ENCODE peak calls at places on chromosome 3, in six cellular contexts. C, Z, T, W, M and V are unnamed samples.

GRCh38 chr3:58604031-58604430 is 26.8 kb upstream of the FAM107A start:
- DNase-seq in W (no peak), C (no peak), T (no peak), M (no peak), Z (no peak), V (no peak)

GRCh38 chr3:171356251-171356650 is 104.0 kb downstream of the TNIK start:
- DNase-seq in M (no peak), T (no peak), Z (no peak), C (no peak), W (no peak), V (no peak)

GRCh38 chr3:161559177-161559998 is 62.8 kb downstream of the OTOL1 start:
- DNase-seq in W (no peak), M (no peak), C (peak), T (peak), Z (no peak), V (peak)

GRCh38 chr3:151843275-151843674 is 29.4 kb downstream of the AADAC start:
- DNase-seq in M (no peak), Z (no peak), T (no peak), W (no peak), C (no peak), V (no peak)

GRCh38 chr3:112464264-112464663 is 35.0 kb downstream of the BTLA start:
- DNase-seq in Z (no peak), W (no peak), T (peak), M (no peak), C (peak), V (peak)

GRCh38 chr3:102979682-102980378 is 545.0 kb downstream of the ZPLD1 start:
- DNase-seq in Z (peak), W (no peak), C (no peak), M (peak), T (no peak), V (no peak)

GRCh38 chr3:31614162-31614921 is 81.6 kb downstream of the STT3B start:
- DNase-seq in C (no peak), M (no peak), Z (no peak), W (no peak), T (no peak), V (no peak)

GRCh38 chr3:161343540-161343939 is 27.8 kb downstream of the SPTSSB start:
- DNase-seq in T (no peak), W (no peak), Z (no peak), M (no peak), C (no peak), V (no peak)

GRCh38 chr3:53269888-53270880 is 14.4 kb upstream of the TKT start:
- DNase-seq in W (peak), C (no peak), M (peak), T (peak), Z (peak), V (peak)

GRCh38 chr3:50347187-50347813 is 1.8 kb upstream of the ZMYND10 start:
- DNase-seq in C (peak), Z (no peak), M (peak), T (no peak), W (no peak), V (peak)

DNA sequence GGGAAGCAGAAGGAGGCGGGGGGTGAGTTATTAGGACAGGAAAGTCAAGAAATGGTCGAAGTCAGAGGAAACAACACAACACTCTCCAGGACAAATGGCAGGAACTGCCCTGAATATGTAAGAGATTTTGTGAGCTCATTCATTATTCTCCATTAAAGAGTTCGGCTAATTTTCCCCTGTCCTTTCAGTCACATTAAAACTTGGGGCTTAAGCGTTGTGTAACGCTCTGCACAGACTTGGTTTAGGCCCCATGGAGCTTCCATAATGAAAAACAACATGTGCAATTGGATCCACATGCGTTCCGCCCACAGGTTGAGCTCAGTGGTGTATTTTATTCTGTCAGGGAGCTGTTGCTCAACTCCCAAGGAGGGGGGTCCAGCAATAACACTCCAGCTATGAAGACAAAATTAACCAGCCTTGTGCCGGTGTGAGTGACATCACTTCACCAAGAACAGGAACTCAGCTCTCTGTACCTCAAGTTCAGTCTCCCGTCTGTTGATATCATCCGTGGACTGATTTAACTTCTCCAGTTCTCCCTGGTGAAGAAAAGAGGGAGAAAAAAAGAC is 2.3 kb downstream of the SH3BP5 start:
- DNase-seq in T (no peak), M (peak), Z (peak), W (no peak), C (no peak), V (peak)
- H3K4me3 ChIP-seq in T (no peak), M (no peak), Z (peak), W (no peak), C (peak), V (peak)

GRCh38 chr3:2099028-2099671 is 484 bp downstream of the CNTN4 start:
- DNase-seq in M (no peak), Z (peak), C (no peak), W (peak), T (no peak), V (no peak)
- H3K4me3 ChIP-seq in M (peak), Z (peak), C (no peak), W (peak), T (no peak), V (no peak)

DNA sequence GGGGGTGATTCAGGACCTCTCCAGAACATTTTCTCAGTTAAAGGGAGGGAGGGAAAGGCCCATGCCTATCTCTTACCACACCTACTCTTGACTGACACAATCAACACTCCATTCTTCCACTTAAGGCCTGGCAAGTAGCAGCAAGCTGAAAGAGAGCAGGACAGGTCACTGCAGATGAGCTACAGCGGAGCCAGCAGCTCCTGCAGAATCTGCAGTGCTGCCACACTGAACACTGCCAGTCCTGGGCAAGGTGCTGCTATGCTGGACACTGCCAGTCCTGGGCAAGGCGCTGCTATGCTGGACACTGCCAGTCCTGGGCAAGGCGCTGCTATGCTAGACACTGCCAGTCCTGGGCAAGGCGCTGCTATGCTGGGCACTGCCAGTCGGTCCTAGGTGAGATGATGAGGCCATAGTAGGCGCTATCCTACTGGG is 143.7 kb downstream of the MYLK start:
- DNase-seq in M (peak), Z (no peak), T (no peak), W (no peak), C (no peak), V (no peak)
- H3K4me3 ChIP-seq in M (no peak), Z (no peak), T (no peak), W (no peak), C (no peak), V (no peak)

DNA sequence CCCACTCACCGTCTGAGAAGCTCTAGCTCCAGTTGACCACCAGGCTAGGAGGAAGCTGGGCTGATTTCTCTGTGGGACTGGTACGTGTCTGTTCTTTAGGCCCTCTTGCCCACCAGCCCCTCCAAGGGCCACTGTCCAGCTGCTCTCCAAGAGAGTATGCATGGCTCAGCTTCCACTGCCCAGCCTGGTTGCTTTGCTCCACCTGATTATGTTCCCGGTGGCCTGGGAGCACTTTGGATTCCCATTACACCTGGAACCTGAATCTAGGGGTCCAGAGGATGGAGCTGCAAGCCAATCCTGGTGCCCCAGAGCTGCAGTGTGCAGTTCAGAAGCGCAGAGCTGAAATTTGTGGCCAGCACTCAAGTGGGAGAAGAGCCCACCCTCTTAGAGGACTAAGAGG is 402.1 kb upstream of the CNTN6 start:
- DNase-seq in M (no peak), W (no peak), Z (no peak), T (no peak), C (no peak), V (no peak)
- H3K4me3 ChIP-seq in M (no peak), W (no peak), Z (no peak), T (no peak), C (no peak), V (no peak)

DNA sequence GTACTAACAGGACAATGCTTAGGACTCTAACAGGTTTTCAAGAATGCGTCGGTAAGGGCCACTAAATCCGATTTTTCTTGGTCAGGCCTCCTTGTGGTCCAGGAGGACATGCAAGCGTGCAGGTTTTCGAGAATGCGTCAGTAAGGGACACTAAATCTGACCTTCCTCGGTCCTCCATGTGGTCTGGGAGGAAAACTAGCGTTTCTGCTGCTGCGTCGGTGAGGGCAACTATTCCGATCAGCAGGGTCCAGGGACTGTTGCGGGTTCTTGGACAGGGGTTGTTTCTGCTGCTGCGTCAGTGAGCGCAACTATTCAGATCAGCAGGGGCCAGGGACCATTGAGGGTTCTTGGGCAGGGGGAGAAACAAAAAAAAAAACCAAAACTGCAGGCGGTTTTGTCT is 7.8 kb upstream of the UBP1 start:
- DNase-seq in Z (no peak), C (no peak), T (no peak), M (no peak), W (no peak), V (no peak)
- H3K4me3 ChIP-seq in Z (no peak), C (no peak), T (no peak), M (no peak), W (peak), V (no peak)

DNA sequence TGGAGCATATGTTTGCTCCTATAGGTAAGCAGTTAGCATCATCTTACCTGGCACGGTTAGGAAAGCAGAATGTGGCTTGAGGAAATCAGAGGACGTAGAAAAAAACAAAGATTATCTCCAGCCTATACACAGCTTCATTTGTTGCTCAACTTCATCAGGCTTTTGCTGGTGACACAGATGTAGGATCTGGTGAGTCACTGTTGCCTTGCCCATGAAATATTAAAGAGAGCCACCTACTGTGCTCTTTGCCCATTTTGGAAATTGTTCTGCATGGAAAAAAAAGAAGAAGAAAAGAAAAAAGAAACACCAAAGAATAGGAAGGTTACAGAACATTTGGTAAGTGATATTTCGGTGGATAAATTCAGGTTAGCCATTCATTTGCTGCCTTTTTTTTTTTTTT is 3.8 kb downstream of the IL1RAP start:
- DNase-seq in C (no peak), T (no peak), M (no peak), Z (no peak), W (no peak), V (peak)
- H3K4me3 ChIP-seq in C (no peak), T (no peak), M (no peak), Z (no peak), W (no peak), V (no peak)

GRCh38 chr3:51559266-51559907 is 20.9 kb downstream of the RAD54L2 start:
- DNase-seq in W (no peak), Z (no peak), T (no peak), C (no peak), M (no peak), V (no peak)

GRCh38 chr3:51557993-51558392 is 19.5 kb downstream of the RAD54L2 start:
- DNase-seq in W (no peak), Z (no peak), M (no peak), T (no peak), C (no peak), V (no peak)

GRCh38 chr3:51559961-51560360 is 21.4 kb downstream of the RAD54L2 start:
- DNase-seq in Z (no peak), T (no peak), W (no peak), C (no peak), M (no peak), V (no peak)
- H3K4me3 ChIP-seq in Z (no peak), T (no peak), W (no peak), C (no peak), M (no peak), V (no peak)

GRCh38 chr3:176919836-176920760 is 277.2 kb downstream of the TBL1XR1 start:
- DNase-seq in C (no peak), M (no peak), Z (no peak), W (no peak), T (no peak), V (no peak)

GRCh38 chr3:176920806-176921205 is 276.5 kb downstream of the TBL1XR1 start:
- DNase-seq in T (no peak), Z (no peak), W (no peak), M (no peak), C (no peak), V (no peak)

GRCh38 chr3:176914764-176915163 is 282.5 kb downstream of the TBL1XR1 start:
- DNase-seq in W (no peak), C (no peak), Z (no peak), T (no peak), M (no peak), V (no peak)

DNA sequence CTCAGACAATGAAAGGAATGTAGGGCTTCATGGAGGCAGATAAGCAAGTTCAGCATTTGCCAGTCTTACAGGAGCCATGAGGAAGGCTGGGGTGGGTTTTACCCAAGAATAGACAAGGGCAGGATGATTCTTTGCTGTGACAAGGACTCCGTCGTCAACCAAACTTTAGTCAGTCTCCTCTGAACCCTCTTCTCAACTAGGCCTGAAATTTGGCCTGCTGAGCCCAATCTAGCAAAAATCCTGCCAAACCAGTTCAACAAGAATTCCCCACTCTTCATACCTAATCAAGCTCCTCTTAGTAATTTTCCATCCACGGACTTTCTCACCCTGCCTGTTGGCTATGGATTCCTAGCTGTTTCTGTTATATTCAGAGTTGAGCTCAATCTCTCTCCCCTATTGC is 280.5 kb downstream of the TBL1XR1 start:
- DNase-seq in W (peak), C (no peak), M (no peak), T (no peak), Z (no peak), V (no peak)
- H3K4me3 ChIP-seq in W (peak), C (no peak), M (no peak), T (no peak), Z (no peak), V (no peak)